ENCODE peak calls at places on chromosome 2, in eight cellular contexts. Q is memory B cell, B is SJSA1, X is omental fat pad, E is MCF 10A, Z is germinal center, N is foreskin melanocyte, D is GDM1. I is an unnamed sample.

GRCh38 chr2:197386242-197386641 is 48.6 kb downstream of the SF3B1 start:
- DNase-seq in Z (no peak), E (peak), B (no peak), Q (no peak), X (no peak), N (no peak), D (no peak), I (no peak)

GRCh38 chr2:6079405-6079804 is 387.2 kb downstream of the SOX11 start:
- DNase-seq in Q (no peak), D (no peak), B (no peak), E (no peak), Z (no peak), X (no peak), N (no peak), I (no peak)

GRCh38 chr2:171855401-171855800 is 38.6 kb downstream of the SLC25A12 start:
- DNase-seq in Q (no peak), D (no peak), B (no peak), E (no peak), N (no peak), X (no peak), Z (no peak), I (peak)

GRCh38 chr2:235563056-235563777 is 69.4 kb downstream of the AGAP1 start:
- DNase-seq in X (no peak), Q (no peak), Z (no peak), B (no peak), D (no peak), E (no peak), N (no peak), I (no peak)

GRCh38 chr2:8478133-8478793 is 203.6 kb upstream of the ID2 start:
- DNase-seq in E (no peak), D (no peak), Q (no peak), B (no peak), X (no peak), N (peak), Z (no peak), I (no peak)

GRCh38 chr2:157938556-157938955 is 62.4 kb upstream of the ACVR1 start:
- DNase-seq in N (no peak), Q (no peak), E (no peak), Z (no peak), X (no peak), B (no peak), D (no peak), I (no peak)

GRCh38 chr2:209426432-209426831 is 2.6 kb downstream of the MAP2 start:
- DNase-seq in B (no peak), D (no peak), Z (no peak), N (no peak), X (no peak), E (peak), Q (no peak), I (peak)

GRCh38 chr2:27078267-27079194 is at the start of gene EMILIN1:
- DNase-seq in E (no peak), Q (no peak), N (peak), Z (no peak), X (peak), D (no peak), B (peak), I (peak)

I was measured in fibroblast of pulmonary artery.